ENCODE peak calls at places on chromosomes 13 and 19, in nine cellular contexts. I is thoracic aorta, W is breast epithelium, A is heart right ventricle, R is uterus, G is tibial artery, E is RWPE1, Y is omental fat pad, F is cardiac fibroblast. L is an unnamed sample.

GRCh38 chr19:48216933-48217332 is 38.8 kb downstream of the CARD8 start:
- DNase-seq in I (no peak), W (no peak), A (no peak), R (no peak), G (no peak), E (no peak), Y (no peak), F (no peak), L (peak; percentile 56)

GRCh38 chr13:35978607-35979316 is 152.4 kb downstream of the DCLK1 start:
- DNase-seq in I (no peak), W (no peak), A (no peak), R (peak; percentile 31), G (peak; percentile 49), E (peak; percentile 46), Y (no peak), F (peak; percentile 85), L (peak; percentile 58)

GRCh38 chr13:68304287-68304893 is 1074.3 kb upstream of the PCDH9 start:
- DNase-seq in I (no peak), W (no peak), A (no peak), R (no peak), G (no peak), E (peak; percentile 37), Y (no peak), F (peak; percentile 8), L (peak; percentile 11)

GRCh38 chr13:42011601-42012401 is 36.6 kb upstream of the DGKH start:
- DNase-seq in I (no peak), W (peak; percentile 61), A (peak; percentile 12), R (peak; percentile 26), G (no peak), E (no peak), Y (no peak), F (no peak), L (peak; percentile 33)

GRCh38 chr19:45814166-45814780 is 835 bp downstream of the RSPH6A start:
- DNase-seq in I (no peak), W (no peak), A (no peak), R (no peak), G (no peak), E (peak; percentile 39), Y (no peak), F (no peak), L (no peak)

GRCh38 chr13:97278395-97279078 is 56.4 kb downstream of the MBNL2 start:
- DNase-seq in I (no peak), W (no peak), A (no peak), R (no peak), G (no peak), E (peak; percentile 45), Y (no peak), F (peak; percentile 59), L (no peak)

GRCh38 chr13:36345438-36346221 is 564 bp downstream of the SPART start:
- DNase-seq in I (peak; percentile 40), W (no peak), A (peak; percentile 30), R (peak; percentile 77), G (peak; percentile 78), E (peak; percentile 58), Y (peak; percentile 42), F (peak; percentile 93), L (peak; percentile 37)

GRCh38 chr19:35882074-35882832 is 13.9 kb downstream of the APLP1 start:
- DNase-seq in I (no peak), W (no peak), A (no peak), R (no peak), G (no peak), E (peak; percentile 65), Y (no peak), F (peak; percentile 87), L (peak; percentile 57)

GRCh38 chr19:17725422-17726078 is 6.3 kb downstream of the MAP1S start:
- DNase-seq in I (no peak), W (no peak), A (no peak), R (no peak), G (no peak), E (no peak), Y (no peak), F (no peak), L (no peak)

GRCh38 chr19:48271531-48272151 is 1.8 kb downstream of the ZNF114 start:
- DNase-seq in I (no peak), W (no peak), A (peak; percentile 45), R (peak; percentile 38), G (peak; percentile 31), E (peak; percentile 23), Y (no peak), F (peak; percentile 57), L (peak; percentile 63)

GRCh38 chr13:50122465-50122864 is 107.2 kb downstream of the KCNRG start:
- DNase-seq in I (no peak), W (no peak), A (no peak), R (no peak), G (no peak), E (no peak), Y (no peak), F (no peak), L (no peak)

GRCh38 chr13:34076943-34077703 is 259.2 kb downstream of the RFC3 start:
- DNase-seq in I (no peak), W (no peak), A (no peak), R (no peak), G (no peak), E (peak; percentile 33), Y (no peak), F (peak; percentile 54), L (no peak)

GRCh38 chr19:6229951-6230712 is 49.6 kb downstream of the MLLT1 start:
- DNase-seq in I (no peak), W (no peak), A (no peak), R (no peak), G (no peak), E (no peak), Y (no peak), F (no peak), L (no peak)

GRCh38 chr19:48308695-48309586 is 16.4 kb upstream of the EMP3 start:
- DNase-seq in I (no peak), W (no peak), A (no peak), R (no peak), G (no peak), E (no peak), Y (no peak), F (peak; percentile 46), L (no peak)

GRCh38 chr13:92187378-92187989 is 789.1 kb downstream of the GPC5 start:
- DNase-seq in I (no peak), W (no peak), A (no peak), R (no peak), G (no peak), E (peak; percentile 4), Y (no peak), F (peak; percentile 63), L (peak; percentile 51)

GRCh38 chr19:34678421-34678820 is 943 bp downstream of the ZNF302 start:
- DNase-seq in I (no peak), W (no peak), A (no peak), R (no peak), G (no peak), E (no peak), Y (no peak), F (no peak), L (no peak)

GRCh38 chr19:3163230-3163886 is 15.2 kb upstream of the S1PR4 start:
- DNase-seq in I (no peak), W (peak; percentile 67), A (peak; percentile 69), R (peak; percentile 59), G (no peak), E (peak; percentile 79), Y (no peak), F (peak; percentile 67), L (peak; percentile 75)

GRCh38 chr13:91647361-91647970 is 249.0 kb downstream of the GPC5 start:
- DNase-seq in I (no peak), W (no peak), A (peak; percentile 9), R (no peak), G (no peak), E (peak; percentile 21), Y (no peak), F (peak; percentile 59), L (peak; percentile 46)

GRCh38 chr19:10189631-10190425 is 4.9 kb downstream of the DNMT1 start:
- DNase-seq in I (no peak), W (no peak), A (no peak), R (no peak), G (no peak), E (no peak), Y (no peak), F (no peak), L (no peak)

GRCh38 chr13:79642596-79642995 is 161.6 kb downstream of the NDFIP2 start:
- DNase-seq in I (no peak), W (no peak), A (no peak), R (no peak), G (no peak), E (no peak), Y (no peak), F (peak; percentile 14), L (no peak)
- TF ChIP-seq CTCF in I (no peak), W (no peak), A (no peak), R (no peak), G (no peak), E (no peak), Y (no peak), F (no peak), L (no peak)

DNA sequence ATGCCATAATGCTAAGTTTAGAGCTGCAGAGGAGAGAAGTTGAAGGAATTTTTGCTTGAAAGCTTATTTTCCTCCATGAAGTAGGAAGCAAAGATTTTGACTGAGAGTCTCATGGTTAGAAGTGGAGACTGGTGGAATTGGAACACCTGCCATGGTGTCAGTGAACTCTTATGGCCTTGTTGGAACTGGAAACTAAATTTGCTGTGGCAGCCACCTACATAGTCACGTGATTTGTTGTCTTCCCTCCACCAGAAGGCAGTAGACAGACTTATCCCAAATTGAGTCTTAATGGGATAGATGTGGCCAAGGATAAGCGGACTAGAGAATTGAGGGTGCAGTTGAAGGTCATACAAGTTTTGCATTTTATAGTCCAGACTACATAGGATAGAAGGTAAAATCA is 22.1 kb downstream of the NDFIP2 start:
- DNase-seq in I (no peak), W (no peak), A (no peak), R (no peak), G (no peak), E (no peak), Y (no peak), F (no peak), L (no peak)
- TF ChIP-seq CTCF in I (no peak), W (no peak), A (no peak), R (no peak), G (no peak), E (no peak), Y (no peak), F (no peak), L (no peak)

DNA sequence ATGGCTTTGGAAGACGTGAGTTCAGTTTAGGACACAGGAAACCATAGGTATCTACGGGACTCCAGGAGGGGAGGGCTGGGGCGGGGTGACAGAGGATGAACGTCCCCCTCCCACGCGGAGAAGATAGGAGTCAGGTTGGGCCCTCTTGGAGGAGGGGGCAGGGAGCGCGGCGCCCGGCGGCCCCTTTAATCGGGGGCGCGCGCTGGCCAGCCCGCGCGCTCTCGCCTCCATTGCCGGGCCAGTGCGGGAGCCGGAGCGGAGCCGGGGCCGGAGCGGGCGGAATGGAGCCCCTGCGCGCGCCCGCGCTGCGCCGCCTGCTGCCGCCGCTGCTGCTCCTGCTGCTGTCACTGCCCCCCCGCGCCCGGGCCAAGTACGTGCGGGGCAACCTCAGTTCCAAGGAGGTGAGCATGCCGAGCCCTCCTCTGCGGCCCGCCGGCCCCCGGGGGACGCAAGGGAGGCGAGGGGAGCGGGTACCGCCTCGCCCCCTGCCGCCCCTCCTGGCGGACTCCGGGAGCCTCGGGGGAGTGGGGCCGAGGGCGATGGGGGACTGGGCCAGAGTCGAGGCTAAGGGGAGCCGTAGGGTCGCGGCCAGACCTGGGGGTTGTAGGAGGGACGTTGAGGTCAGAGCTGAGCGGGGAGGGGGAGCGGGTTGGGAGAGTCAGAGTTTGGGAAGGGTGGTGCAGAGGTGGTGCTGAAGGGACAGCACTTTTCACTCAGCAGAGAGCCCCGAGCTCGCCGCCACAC is at the start of gene TMEM145:
- DNase-seq in I (no peak), W (no peak), A (no peak), R (no peak), G (no peak), E (peak; percentile 53), Y (no peak), F (peak; percentile 44), L (peak; percentile 53)
- TF ChIP-seq CTCF in I (no peak), W (peak; percentile 17), A (no peak), R (no peak), G (no peak), E (peak; percentile 20), Y (no peak), F (no peak), L (no peak)

GRCh38 chr13:113820813-113821651 is 42.8 kb downstream of the GAS6 start:
- DNase-seq in I (no peak), W (peak; percentile 83), A (peak; percentile 77), R (peak; percentile 87), G (peak; percentile 86), E (peak; percentile 87), Y (no peak), F (peak; percentile 93), L (no peak)
- TF ChIP-seq CTCF in I (no peak), W (peak; percentile 10), A (no peak), R (no peak), G (peak; percentile 10), E (no peak), Y (no peak), F (peak; percentile 21), L (no peak)

L was measured in endothelial cell.